ENCODE peak calls at places on chromosomes 13 and 19, in nine cellular contexts. L, T, B, H, W, R, J, U and F are unnamed samples.

GRCh38 chr13:34458756-34459462 is 483.2 kb upstream of the NBEA start:
- DNase-seq in L (no peak), T (no peak), B (no peak), H (peak; percentile 18), W (no peak), R (no peak), J (peak; percentile 33), U (no peak), F (no peak)

GRCh38 chr19:49133621-49134454 is 14.5 kb downstream of the PPFIA3 start:
- DNase-seq in L (no peak), T (peak; percentile 75), B (peak; percentile 79), H (peak; percentile 92), W (peak; percentile 90), R (no peak), J (peak; percentile 52), U (no peak), F (peak; percentile 56)

GRCh38 chr19:49472936-49473335 is 1.1 kb upstream of the FLT3LG start:
- DNase-seq in L (no peak), T (no peak), B (no peak), H (no peak), W (no peak), R (no peak), J (no peak), U (no peak), F (no peak)

GRCh38 chr13:30877335-30877734 is 28.7 kb upstream of the MEDAG start:
- DNase-seq in L (no peak), T (no peak), B (no peak), H (no peak), W (no peak), R (no peak), J (no peak), U (no peak), F (no peak)

GRCh38 chr13:58858870-58859371 is 1227.4 kb downstream of the PCDH17 start:
- DNase-seq in L (no peak), T (no peak), B (no peak), H (no peak), W (peak; percentile 74), R (no peak), J (no peak), U (no peak), F (no peak)

GRCh38 chr13:113291997-113292862 is 4.8 kb upstream of the LAMP1 start:
- DNase-seq in L (no peak), T (no peak), B (peak; percentile 47), H (peak; percentile 85), W (peak; percentile 32), R (peak; percentile 45), J (peak; percentile 44), U (no peak), F (no peak)

GRCh38 chr13:113781571-113781970 is 22.5 kb downstream of the TMEM255B start:
- DNase-seq in L (no peak), T (no peak), B (no peak), H (no peak), W (no peak), R (no peak), J (no peak), U (no peak), F (no peak)

GRCh38 chr13:79290595-79291244 is 115.3 kb downstream of the RBM26 start:
- DNase-seq in L (no peak), T (no peak), B (no peak), H (no peak), W (no peak), R (no peak), J (no peak), U (no peak), F (no peak)

GRCh38 chr19:30207357-30207756 is 164.8 kb upstream of the ZNF536 start:
- DNase-seq in L (no peak), T (no peak), B (no peak), H (no peak), W (no peak), R (no peak), J (no peak), U (no peak), F (no peak)

GRCh38 chr13:50358221-50358620 is 343.0 kb downstream of the KCNRG start:
- DNase-seq in L (no peak), T (no peak), B (no peak), H (no peak), W (no peak), R (no peak), J (no peak), U (no peak), F (no peak)

GRCh38 chr19:44905437-44906160 is at the start of gene APOE:
- DNase-seq in L (no peak), T (no peak), B (no peak), H (peak; percentile 72), W (peak; percentile 86), R (peak; percentile 48), J (peak; percentile 21), U (no peak), F (no peak)

GRCh38 chr19:10114651-10115391 is 3.3 kb downstream of the P2RY11 start:
- DNase-seq in L (no peak), T (no peak), B (no peak), H (no peak), W (peak; percentile 39), R (no peak), J (no peak), U (no peak), F (no peak)

GRCh38 chr13:87677334-87678234 is 6.4 kb downstream of the SLITRK5 start:
- DNase-seq in L (peak; percentile 60), T (peak; percentile 36), B (peak; percentile 28), H (peak; percentile 81), W (peak; percentile 67), R (no peak), J (peak; percentile 88), U (no peak), F (peak; percentile 4)

GRCh38 chr13:72565893-72566292 is 161.5 kb downstream of the MZT1 start:
- DNase-seq in L (no peak), T (no peak), B (no peak), H (peak; percentile 67), W (no peak), R (no peak), J (peak; percentile 37), U (peak; percentile 22), F (no peak)

GRCh38 chr19:30236006-30236405 is 136.2 kb upstream of the ZNF536 start:
- DNase-seq in L (no peak), T (no peak), B (no peak), H (peak; percentile 70), W (no peak), R (no peak), J (no peak), U (no peak), F (no peak)

GRCh38 chr13:30856004-30856790 is 49.9 kb upstream of the MEDAG start:
- DNase-seq in L (no peak), T (no peak), B (no peak), H (no peak), W (no peak), R (no peak), J (no peak), U (no peak), F (no peak)

GRCh38 chr19:19538077-19538764 is at the start of gene CILP2:
- DNase-seq in L (no peak), T (peak; percentile 31), B (peak; percentile 66), H (peak; percentile 77), W (peak; percentile 84), R (peak; percentile 77), J (peak; percentile 58), U (no peak), F (peak; percentile 28)

GRCh38 chr13:41639237-41639904 is 182.0 kb downstream of the RGCC start:
- DNase-seq in L (no peak), T (no peak), B (no peak), H (no peak), W (no peak), R (no peak), J (no peak), U (no peak), F (no peak)

GRCh38 chr19:48060381-48060780 is 16.5 kb upstream of the CABP5 start:
- DNase-seq in L (no peak), T (no peak), B (no peak), H (no peak), W (no peak), R (no peak), J (no peak), U (no peak), F (no peak)

GRCh38 chr19:23190341-23190740 is 59.9 kb downstream of the ZNF724 start:
- DNase-seq in L (no peak), T (no peak), B (no peak), H (no peak), W (no peak), R (no peak), J (no peak), U (no peak), F (no peak)

GRCh38 chr13:39353988-39354387 is 249.0 kb downstream of the LHFPL6 start:
- DNase-seq in L (no peak), T (no peak), B (no peak), H (no peak), W (no peak), R (no peak), J (no peak), U (peak; percentile 27), F (no peak)

GRCh38 chr19:48466571-48467325 is 2.4 kb upstream of the CYTH2 start:
- DNase-seq in L (no peak), T (no peak), B (no peak), H (no peak), W (no peak), R (no peak), J (no peak), U (no peak), F (no peak)

GRCh38 chr13:80884031-80884785 is 543.3 kb upstream of the SPRY2 start:
- DNase-seq in L (no peak), T (no peak), B (no peak), H (no peak), W (no peak), R (no peak), J (no peak), U (no peak), F (no peak)

GRCh38 chr13:97474581-97474980 is 40.6 kb downstream of the RAP2A start:
- DNase-seq in L (no peak), T (no peak), B (no peak), H (peak; percentile 60), W (no peak), R (no peak), J (no peak), U (no peak), F (no peak)

GRCh38 chr13:113393572-113394503 is 29.9 kb upstream of the GRTP1 start:
- DNase-seq in L (peak; percentile 89), T (peak; percentile 79), B (peak; percentile 88), H (peak; percentile 94), W (peak; percentile 90), R (peak; percentile 88), J (peak; percentile 84), U (peak; percentile 34), F (peak; percentile 86)

GRCh38 chr19:9205506-9206113 is 13.8 kb downstream of the OR7D4 start:
- DNase-seq in L (peak; percentile 82), T (peak; percentile 73), B (peak; percentile 77), H (peak; percentile 87), W (peak; percentile 76), R (peak; percentile 64), J (peak; percentile 68), U (peak; percentile 11), F (peak; percentile 48)

GRCh38 chr19:11435833-11436313 is 438 bp downstream of the PRKCSH start:
- DNase-seq in L (peak; percentile 56), T (peak; percentile 36), B (no peak), H (peak; percentile 68), W (peak; percentile 53), R (no peak), J (no peak), U (no peak), F (no peak)

GRCh38 chr19:35265126-35265995 is 3.4 kb upstream of the USF2 start:
- DNase-seq in L (no peak), T (peak; percentile 40), B (peak; percentile 26), H (no peak), W (no peak), R (no peak), J (no peak), U (no peak), F (no peak)

GRCh38 chr19:14528419-14529253 is 758 bp upstream of the TECR start:
- DNase-seq in L (no peak), T (no peak), B (no peak), H (no peak), W (no peak), R (no peak), J (no peak), U (no peak), F (no peak)

GRCh38 chr19:38663957-38664502 is 16.6 kb downstream of the ACTN4 start:
- DNase-seq in L (no peak), T (no peak), B (peak; percentile 55), H (no peak), W (no peak), R (no peak), J (no peak), U (no peak), F (no peak)

GRCh38 chr13:43305416-43305815 is 282.0 kb downstream of the DNAJC15 start:
- DNase-seq in L (no peak), T (no peak), B (no peak), H (no peak), W (no peak), R (no peak), J (no peak), U (no peak), F (no peak)